ENCODE peak calls at places on chromosomes 1 and 21, in ten cellular contexts. P, O, Y, H, C, K, F, Z, V and A are unnamed samples.
A peak's percentile ranks its signal among the peaks of the same experiment; 100 is the strongest.

GRCh38 chr1:87176514-87176913 is 152.2 kb upstream of the LMO4 start:
- DNase-seq in P (no peak), O (no peak), Y (no peak), H (no peak), C (no peak), K (no peak), F (no peak), Z (no peak), V (no peak), A (no peak)

GRCh38 chr1:91092503-91092902 is 70.7 kb upstream of the ZNF644 start:
- DNase-seq in P (no peak), O (no peak), Y (no peak), H (no peak), C (no peak), K (no peak), F (no peak), Z (no peak), V (no peak), A (peak; percentile 12)

GRCh38 chr1:212566522-212567479 is 41.8 kb upstream of the ATF3 start:
- DNase-seq in P (no peak), O (peak; percentile 45), Y (no peak), H (no peak), C (peak; percentile 62), K (peak; percentile 39), F (peak; percentile 12), Z (peak; percentile 7), V (peak; percentile 46), A (peak; percentile 50)

GRCh38 chr1:30981172-30981571 is 72.6 kb upstream of the SDC3 start:
- DNase-seq in P (no peak), O (no peak), Y (peak; percentile 45), H (no peak), C (no peak), K (no peak), F (no peak), Z (no peak), V (no peak), A (no peak)

GRCh38 chr21:15159382-15160020 is 94.7 kb upstream of the NRIP1 start:
- DNase-seq in P (no peak), O (no peak), Y (no peak), H (no peak), C (no peak), K (no peak), F (no peak), Z (no peak), V (no peak), A (no peak)

GRCh38 chr1:246689409-246689997 is 34.7 kb upstream of the SCCPDH start:
- DNase-seq in P (peak; percentile 83), O (peak; percentile 56), Y (peak; percentile 73), H (peak; percentile 63), C (peak; percentile 91), K (peak; percentile 12), F (peak; percentile 9), Z (peak; percentile 26), V (peak; percentile 6), A (peak; percentile 69)

GRCh38 chr1:215252164-215252563 is 169.6 kb downstream of the KCNK2 start:
- DNase-seq in P (no peak), O (no peak), Y (no peak), H (no peak), C (no peak), K (no peak), F (no peak), Z (no peak), V (no peak), A (no peak)

GRCh38 chr1:165858364-165858823 is 31.0 kb downstream of the UCK2 start:
- DNase-seq in P (no peak), O (no peak), Y (peak; percentile 68), H (no peak), C (no peak), K (no peak), F (no peak), Z (no peak), V (no peak), A (no peak)

GRCh38 chr1:199009447-199009846 is 370.6 kb downstream of the PTPRC start:
- DNase-seq in P (no peak), O (no peak), Y (no peak), H (no peak), C (no peak), K (no peak), F (no peak), Z (no peak), V (no peak), A (no peak)